ENCODE peak calls at places on chromosomes 13 and 19, in six cellular contexts. One of them, this sample, is unnamed.

GRCh38 chr19:42111811-42112210 is 20.4 kb downstream of the POU2F2 start:
- DNase-seq in stimulated activated CD8-positive, alpha-beta memory T cell treated with anti-CD3 and anti-CD28 coated beads, Interleukin-4, amount 100 ng/mL, for 4 hours: no peak
- DNase-seq in mucosa of descending colon: no peak
- DNase-seq in dorsolateral prefrontal cortex: no peak
- DNase-seq in AG04450: no peak
- DNase-seq in suprapubic skin: no peak
- DNase-seq in this sample: no peak

GRCh38 chr13:79459906-79460305 is 21.0 kb upstream of the NDFIP2 start:
- DNase-seq in stimulated activated CD8-positive, alpha-beta memory T cell treated with anti-CD3 and anti-CD28 coated beads, Interleukin-4, amount 100 ng/mL, for 4 hours: no peak
- DNase-seq in suprapubic skin: no peak
- DNase-seq in mucosa of descending colon: no peak
- DNase-seq in dorsolateral prefrontal cortex: no peak
- DNase-seq in AG04450: no peak
- DNase-seq in this sample: no peak

GRCh38 chr13:37884674-37885073 is 15.1 kb upstream of the TRPC4 start:
- DNase-seq in suprapubic skin: no peak
- DNase-seq in dorsolateral prefrontal cortex: no peak
- DNase-seq in stimulated activated CD8-positive, alpha-beta memory T cell treated with anti-CD3 and anti-CD28 coated beads, Interleukin-4, amount 100 ng/mL, for 4 hours: no peak
- DNase-seq in AG04450: no peak
- DNase-seq in mucosa of descending colon: no peak
- DNase-seq in this sample: no peak

GRCh38 chr19:12987781-12988180 is 7.5 kb upstream of the NFIX start:
- DNase-seq in stimulated activated CD8-positive, alpha-beta memory T cell treated with anti-CD3 and anti-CD28 coated beads, Interleukin-4, amount 100 ng/mL, for 4 hours: no peak
- DNase-seq in suprapubic skin: no peak
- DNase-seq in dorsolateral prefrontal cortex: no peak
- DNase-seq in AG04450: no peak
- DNase-seq in mucosa of descending colon: no peak
- DNase-seq in this sample: no peak

GRCh38 chr13:37495046-37495445 is 103.5 kb downstream of the POSTN start:
- DNase-seq in dorsolateral prefrontal cortex: no peak
- DNase-seq in AG04450: no peak
- DNase-seq in mucosa of descending colon: no peak
- DNase-seq in stimulated activated CD8-positive, alpha-beta memory T cell treated with anti-CD3 and anti-CD28 coated beads, Interleukin-4, amount 100 ng/mL, for 4 hours: no peak
- DNase-seq in suprapubic skin: no peak
- DNase-seq in this sample: peak

GRCh38 chr19:38072776-38073411 is 151.1 kb downstream of the DPF1 start:
- DNase-seq in AG04450: no peak
- DNase-seq in dorsolateral prefrontal cortex: no peak
- DNase-seq in mucosa of descending colon: no peak
- DNase-seq in suprapubic skin: no peak
- DNase-seq in stimulated activated CD8-positive, alpha-beta memory T cell treated with anti-CD3 and anti-CD28 coated beads, Interleukin-4, amount 100 ng/mL, for 4 hours: no peak
- DNase-seq in this sample: no peak

GRCh38 chr13:40974460-40975407 is 44.4 kb downstream of the ELF1 start:
- DNase-seq in dorsolateral prefrontal cortex: no peak
- DNase-seq in AG04450: no peak
- DNase-seq in suprapubic skin: no peak
- DNase-seq in mucosa of descending colon: no peak
- DNase-seq in stimulated activated CD8-positive, alpha-beta memory T cell treated with anti-CD3 and anti-CD28 coated beads, Interleukin-4, amount 100 ng/mL, for 4 hours: no peak
- DNase-seq in this sample: no peak

GRCh38 chr19:17020823-17021222 is 5.8 kb downstream of the CPAMD8 start:
- DNase-seq in stimulated activated CD8-positive, alpha-beta memory T cell treated with anti-CD3 and anti-CD28 coated beads, Interleukin-4, amount 100 ng/mL, for 4 hours: no peak
- DNase-seq in dorsolateral prefrontal cortex: no peak
- DNase-seq in mucosa of descending colon: no peak
- DNase-seq in suprapubic skin: no peak
- DNase-seq in AG04450: no peak
- DNase-seq in this sample: no peak

GRCh38 chr19:49553451-49554271 is 25.9 kb downstream of the RCN3 start:
- DNase-seq in mucosa of descending colon: peak
- DNase-seq in dorsolateral prefrontal cortex: no peak
- DNase-seq in suprapubic skin: no peak
- DNase-seq in stimulated activated CD8-positive, alpha-beta memory T cell treated with anti-CD3 and anti-CD28 coated beads, Interleukin-4, amount 100 ng/mL, for 4 hours: no peak
- DNase-seq in AG04450: no peak
- DNase-seq in this sample: no peak

GRCh38 chr13:87954116-87954515 is 282.9 kb downstream of the SLITRK5 start:
- DNase-seq in suprapubic skin: no peak
- DNase-seq in AG04450: no peak
- DNase-seq in mucosa of descending colon: no peak
- DNase-seq in dorsolateral prefrontal cortex: no peak
- DNase-seq in stimulated activated CD8-positive, alpha-beta memory T cell treated with anti-CD3 and anti-CD28 coated beads, Interleukin-4, amount 100 ng/mL, for 4 hours: no peak
- DNase-seq in this sample: no peak

GRCh38 chr19:51246153-51246552 is 4.7 kb upstream of the SIGLECL1 start:
- DNase-seq in stimulated activated CD8-positive, alpha-beta memory T cell treated with anti-CD3 and anti-CD28 coated beads, Interleukin-4, amount 100 ng/mL, for 4 hours: no peak
- DNase-seq in AG04450: no peak
- DNase-seq in suprapubic skin: no peak
- DNase-seq in mucosa of descending colon: no peak
- DNase-seq in dorsolateral prefrontal cortex: no peak
- DNase-seq in this sample: no peak

GRCh38 chr13:33863390-33863789 is 45.4 kb downstream of the RFC3 start:
- DNase-seq in stimulated activated CD8-positive, alpha-beta memory T cell treated with anti-CD3 and anti-CD28 coated beads, Interleukin-4, amount 100 ng/mL, for 4 hours: no peak
- DNase-seq in dorsolateral prefrontal cortex: no peak
- DNase-seq in mucosa of descending colon: no peak
- DNase-seq in AG04450: no peak
- DNase-seq in suprapubic skin: no peak
- DNase-seq in this sample: no peak

GRCh38 chr13:28636677-28637317 is 22.1 kb upstream of the POMP start:
- DNase-seq in suprapubic skin: no peak
- DNase-seq in dorsolateral prefrontal cortex: peak
- DNase-seq in AG04450: peak
- DNase-seq in stimulated activated CD8-positive, alpha-beta memory T cell treated with anti-CD3 and anti-CD28 coated beads, Interleukin-4, amount 100 ng/mL, for 4 hours: no peak
- DNase-seq in mucosa of descending colon: no peak
- DNase-seq in this sample: no peak

GRCh38 chr19:1615156-1615765 is 10.0 kb upstream of the UQCR11 start:
- DNase-seq in dorsolateral prefrontal cortex: no peak
- DNase-seq in mucosa of descending colon: no peak
- DNase-seq in stimulated activated CD8-positive, alpha-beta memory T cell treated with anti-CD3 and anti-CD28 coated beads, Interleukin-4, amount 100 ng/mL, for 4 hours: no peak
- DNase-seq in AG04450: no peak
- DNase-seq in suprapubic skin: no peak
- DNase-seq in this sample: no peak

GRCh38 chr19:1247747-1248453 is 483 bp upstream of the MIDN start:
- DNase-seq in suprapubic skin: peak
- DNase-seq in AG04450: no peak
- DNase-seq in stimulated activated CD8-positive, alpha-beta memory T cell treated with anti-CD3 and anti-CD28 coated beads, Interleukin-4, amount 100 ng/mL, for 4 hours: no peak
- DNase-seq in dorsolateral prefrontal cortex: no peak
- DNase-seq in mucosa of descending colon: peak
- DNase-seq in this sample: no peak

GRCh38 chr13:33004454-33004853 is 11.8 kb upstream of the KL start:
- DNase-seq in suprapubic skin: peak
- DNase-seq in mucosa of descending colon: no peak
- DNase-seq in AG04450: no peak
- DNase-seq in stimulated activated CD8-positive, alpha-beta memory T cell treated with anti-CD3 and anti-CD28 coated beads, Interleukin-4, amount 100 ng/mL, for 4 hours: no peak
- DNase-seq in dorsolateral prefrontal cortex: no peak
- DNase-seq in this sample: no peak

GRCh38 chr13:83508905-83509304 is 373.4 kb downstream of the SLITRK1 start:
- DNase-seq in AG04450: no peak
- DNase-seq in suprapubic skin: no peak
- DNase-seq in stimulated activated CD8-positive, alpha-beta memory T cell treated with anti-CD3 and anti-CD28 coated beads, Interleukin-4, amount 100 ng/mL, for 4 hours: no peak
- DNase-seq in dorsolateral prefrontal cortex: no peak
- DNase-seq in mucosa of descending colon: no peak
- DNase-seq in this sample: no peak

GRCh38 chr13:93309886-93310520 is 83.4 kb downstream of the GPC6 start:
- DNase-seq in AG04450: no peak
- DNase-seq in stimulated activated CD8-positive, alpha-beta memory T cell treated with anti-CD3 and anti-CD28 coated beads, Interleukin-4, amount 100 ng/mL, for 4 hours: no peak
- DNase-seq in suprapubic skin: no peak
- DNase-seq in mucosa of descending colon: no peak
- DNase-seq in dorsolateral prefrontal cortex: no peak
- DNase-seq in this sample: no peak

GRCh38 chr19:40662925-40663711 is 27.3 kb downstream of the NUMBL start:
- DNase-seq in dorsolateral prefrontal cortex: peak
- DNase-seq in AG04450: peak
- DNase-seq in stimulated activated CD8-positive, alpha-beta memory T cell treated with anti-CD3 and anti-CD28 coated beads, Interleukin-4, amount 100 ng/mL, for 4 hours: peak
- DNase-seq in suprapubic skin: peak
- DNase-seq in mucosa of descending colon: peak
- DNase-seq in this sample: peak

GRCh38 chr13:43567608-43568007 is 219.2 kb downstream of the ENOX1 start:
- DNase-seq in stimulated activated CD8-positive, alpha-beta memory T cell treated with anti-CD3 and anti-CD28 coated beads, Interleukin-4, amount 100 ng/mL, for 4 hours: no peak
- DNase-seq in AG04450: no peak
- DNase-seq in suprapubic skin: no peak
- DNase-seq in dorsolateral prefrontal cortex: no peak
- DNase-seq in mucosa of descending colon: no peak
- DNase-seq in this sample: no peak

GRCh38 chr19:44807652-44808462 is 1.0 kb upstream of the BCAM start:
- DNase-seq in mucosa of descending colon: no peak
- DNase-seq in stimulated activated CD8-positive, alpha-beta memory T cell treated with anti-CD3 and anti-CD28 coated beads, Interleukin-4, amount 100 ng/mL, for 4 hours: no peak
- DNase-seq in dorsolateral prefrontal cortex: no peak
- DNase-seq in AG04450: no peak
- DNase-seq in suprapubic skin: no peak
- DNase-seq in this sample: no peak

GRCh38 chr13:39038569-39038898 is 278 bp downstream of the NHLRC3 start:
- DNase-seq in dorsolateral prefrontal cortex: no peak
- DNase-seq in AG04450: no peak
- DNase-seq in mucosa of descending colon: peak
- DNase-seq in suprapubic skin: peak
- DNase-seq in stimulated activated CD8-positive, alpha-beta memory T cell treated with anti-CD3 and anti-CD28 coated beads, Interleukin-4, amount 100 ng/mL, for 4 hours: peak
- DNase-seq in this sample: no peak

GRCh38 chr19:8335343-8336071 is 7.6 kb downstream of the KANK3 start:
- DNase-seq in suprapubic skin: no peak
- DNase-seq in AG04450: no peak
- DNase-seq in dorsolateral prefrontal cortex: no peak
- DNase-seq in mucosa of descending colon: peak
- DNase-seq in stimulated activated CD8-positive, alpha-beta memory T cell treated with anti-CD3 and anti-CD28 coated beads, Interleukin-4, amount 100 ng/mL, for 4 hours: no peak
- DNase-seq in this sample: no peak

GRCh38 chr19:19107663-19108062 is 30.6 kb downstream of the TMEM161A start:
- DNase-seq in AG04450: no peak
- DNase-seq in suprapubic skin: no peak
- DNase-seq in stimulated activated CD8-positive, alpha-beta memory T cell treated with anti-CD3 and anti-CD28 coated beads, Interleukin-4, amount 100 ng/mL, for 4 hours: no peak
- DNase-seq in dorsolateral prefrontal cortex: no peak
- DNase-seq in mucosa of descending colon: no peak
- DNase-seq in this sample: no peak

GRCh38 chr13:50104493-50104892 is 89.2 kb downstream of the KCNRG start:
- DNase-seq in stimulated activated CD8-positive, alpha-beta memory T cell treated with anti-CD3 and anti-CD28 coated beads, Interleukin-4, amount 100 ng/mL, for 4 hours: no peak
- DNase-seq in dorsolateral prefrontal cortex: no peak
- DNase-seq in mucosa of descending colon: no peak
- DNase-seq in suprapubic skin: no peak
- DNase-seq in AG04450: no peak
- DNase-seq in this sample: no peak

GRCh38 chr13:45807520-45808099 is 43.9 kb downstream of the SIAH3 start:
- DNase-seq in stimulated activated CD8-positive, alpha-beta memory T cell treated with anti-CD3 and anti-CD28 coated beads, Interleukin-4, amount 100 ng/mL, for 4 hours: no peak
- DNase-seq in mucosa of descending colon: no peak
- DNase-seq in dorsolateral prefrontal cortex: peak
- DNase-seq in suprapubic skin: no peak
- DNase-seq in AG04450: no peak
- DNase-seq in this sample: peak

GRCh38 chr13:106381083-106381482 is 154.4 kb downstream of the EFNB2 start:
- DNase-seq in dorsolateral prefrontal cortex: no peak
- DNase-seq in AG04450: no peak
- DNase-seq in stimulated activated CD8-positive, alpha-beta memory T cell treated with anti-CD3 and anti-CD28 coated beads, Interleukin-4, amount 100 ng/mL, for 4 hours: no peak
- DNase-seq in mucosa of descending colon: no peak
- DNase-seq in suprapubic skin: no peak
- DNase-seq in this sample: no peak

GRCh38 chr13:44300895-44301638 is 72.6 kb upstream of the SERP2 start:
- DNase-seq in dorsolateral prefrontal cortex: no peak
- DNase-seq in mucosa of descending colon: no peak
- DNase-seq in stimulated activated CD8-positive, alpha-beta memory T cell treated with anti-CD3 and anti-CD28 coated beads, Interleukin-4, amount 100 ng/mL, for 4 hours: no peak
- DNase-seq in AG04450: no peak
- DNase-seq in suprapubic skin: no peak
- DNase-seq in this sample: peak

GRCh38 chr13:44148159-44148929 is 225.3 kb upstream of the SERP2 start:
- DNase-seq in stimulated activated CD8-positive, alpha-beta memory T cell treated with anti-CD3 and anti-CD28 coated beads, Interleukin-4, amount 100 ng/mL, for 4 hours: no peak
- DNase-seq in AG04450: no peak
- DNase-seq in mucosa of descending colon: no peak
- DNase-seq in suprapubic skin: no peak
- DNase-seq in dorsolateral prefrontal cortex: no peak
- DNase-seq in this sample: no peak

GRCh38 chr13:52348983-52349780 is 56.8 kb downstream of the THSD1 start:
- DNase-seq in dorsolateral prefrontal cortex: no peak
- DNase-seq in AG04450: no peak
- DNase-seq in stimulated activated CD8-positive, alpha-beta memory T cell treated with anti-CD3 and anti-CD28 coated beads, Interleukin-4, amount 100 ng/mL, for 4 hours: no peak
- DNase-seq in mucosa of descending colon: no peak
- DNase-seq in suprapubic skin: no peak
- DNase-seq in this sample: no peak

GRCh38 chr13:98480915-98481510 is 95.9 kb downstream of the STK24 start:
- DNase-seq in suprapubic skin: peak
- DNase-seq in mucosa of descending colon: no peak
- DNase-seq in stimulated activated CD8-positive, alpha-beta memory T cell treated with anti-CD3 and anti-CD28 coated beads, Interleukin-4, amount 100 ng/mL, for 4 hours: no peak
- DNase-seq in dorsolateral prefrontal cortex: no peak
- DNase-seq in AG04450: no peak
- DNase-seq in this sample: no peak

GRCh38 chr13:33015791-33016323 is 366 bp upstream of the KL start:
- DNase-seq in AG04450: no peak
- DNase-seq in suprapubic skin: peak
- DNase-seq in dorsolateral prefrontal cortex: no peak
- DNase-seq in stimulated activated CD8-positive, alpha-beta memory T cell treated with anti-CD3 and anti-CD28 coated beads, Interleukin-4, amount 100 ng/mL, for 4 hours: no peak
- DNase-seq in mucosa of descending colon: peak
- DNase-seq in this sample: no peak

GRCh38 chr19:47315125-47315821 is 5.6 kb downstream of the C5AR1 start:
- DNase-seq in dorsolateral prefrontal cortex: peak
- DNase-seq in mucosa of descending colon: no peak
- DNase-seq in suprapubic skin: peak
- DNase-seq in stimulated activated CD8-positive, alpha-beta memory T cell treated with anti-CD3 and anti-CD28 coated beads, Interleukin-4, amount 100 ng/mL, for 4 hours: no peak
- DNase-seq in AG04450: peak
- DNase-seq in this sample: no peak

GRCh38 chr19:10718205-10719196 is 622 bp downstream of the DNM2 start:
- DNase-seq in suprapubic skin: peak
- DNase-seq in stimulated activated CD8-positive, alpha-beta memory T cell treated with anti-CD3 and anti-CD28 coated beads, Interleukin-4, amount 100 ng/mL, for 4 hours: no peak
- DNase-seq in AG04450: no peak
- DNase-seq in dorsolateral prefrontal cortex: peak
- DNase-seq in mucosa of descending colon: peak
- DNase-seq in this sample: no peak